ENCODE peak calls at places on chromosomes 12 and 14, in ten cellular contexts. U, V, H, N, S, C, D, F, O and M are unnamed samples.

GRCh38 chr12:67911293-67911637 is 78.0 kb upstream of the IFNG-AS1 start:
- DNase-seq in N (peak), V (peak), U (no peak), S (no peak), H (peak), D (no peak), C (no peak), O (peak), F (no peak), M (no peak)

GRCh38 chr12:17950898-17951297 is 139.1 kb downstream of the RERGL start:
- DNase-seq in U (no peak), H (no peak), O (no peak), V (no peak), F (no peak), N (no peak), D (no peak), S (no peak), C (no peak), M (no peak)

GRCh38 chr14:22713631-22713950 is 52.9 kb upstream of the OXA1L start:
- DNase-seq in H (no peak), U (no peak), S (no peak), F (no peak), C (no peak), O (no peak), N (no peak), V (no peak), D (no peak), M (no peak)

GRCh38 chr12:127115468-127116035 is 1151.4 kb upstream of the TMEM132C start:
- DNase-seq in D (no peak), C (no peak), S (no peak), H (no peak), F (no peak), O (no peak), U (no peak), V (no peak), N (no peak), M (no peak)

GRCh38 chr12:108852674-108853073 is 4.7 kb downstream of the SSH1 start:
- DNase-seq in U (no peak), V (no peak), O (peak), C (no peak), N (peak), S (no peak), F (no peak), H (peak), D (no peak), M (no peak)

GRCh38 chr14:24310666-24311604 is at the start of gene LTB4R:
- DNase-seq in D (peak), C (peak), U (no peak), O (peak), V (peak), F (peak), S (no peak), H (peak), N (peak), M (peak)

GRCh38 chr12:25337916-25338315 is 87.2 kb upstream of the KRAS start:
- DNase-seq in V (no peak), N (no peak), S (no peak), D (no peak), O (no peak), F (no peak), C (no peak), U (no peak), H (no peak), M (no peak)

GRCh38 chr14:42222924-42223471 is 616.3 kb downstream of the LRFN5 start:
- DNase-seq in S (no peak), O (peak), U (no peak), F (no peak), H (peak), D (peak), C (no peak), V (peak), N (peak), M (peak)

GRCh38 chr14:22598896-22599244 is 770 bp downstream of the ABHD4 start:
- DNase-seq in N (peak), F (peak), H (peak), C (no peak), U (no peak), D (peak), V (no peak), O (no peak), S (peak), M (peak)

DNA sequence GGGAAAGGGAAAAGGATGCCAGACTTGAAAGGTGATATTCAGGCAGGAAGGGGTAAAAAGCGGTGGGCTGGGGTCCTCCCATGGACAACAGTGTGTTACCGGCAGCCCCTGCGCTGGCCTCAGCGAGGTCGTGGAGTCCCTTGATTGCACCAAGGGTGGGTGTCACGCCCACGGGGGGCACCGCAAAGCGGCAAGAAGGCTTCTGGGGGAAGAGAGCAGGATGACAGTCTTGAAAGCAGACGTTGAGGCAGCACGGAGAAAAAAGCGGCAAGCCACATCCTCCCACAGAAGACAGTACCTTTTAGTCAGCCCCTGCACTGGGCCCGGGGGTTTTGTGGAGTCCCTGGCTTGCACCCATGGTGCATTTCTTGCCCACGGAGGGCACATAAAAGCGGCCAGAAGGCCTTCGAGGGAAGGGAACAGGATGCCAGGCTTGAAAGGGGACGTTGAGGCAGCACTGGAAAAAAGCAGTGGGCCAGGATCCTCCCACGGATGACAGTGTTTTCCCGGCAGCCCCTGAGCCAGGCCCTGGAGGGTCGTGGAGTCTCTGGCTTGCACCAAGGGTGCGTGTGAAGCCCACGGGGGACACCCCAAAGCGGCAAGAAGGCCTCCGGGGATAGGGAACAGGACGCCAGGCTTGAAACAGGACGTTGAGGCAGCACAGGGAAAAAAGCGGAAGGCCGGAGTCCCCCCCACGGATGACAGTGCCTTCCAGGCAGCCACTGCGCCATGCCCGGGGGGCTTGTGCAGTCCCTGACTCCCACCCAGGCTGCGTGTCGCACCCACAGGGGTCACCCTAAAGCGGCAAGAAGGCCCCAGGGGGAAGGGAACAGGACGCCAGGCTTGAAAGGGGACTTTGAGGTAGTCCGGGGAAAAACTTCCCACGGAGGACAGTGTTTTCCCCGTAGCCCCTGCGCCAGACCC is 162.2 kb upstream of the ALG10B start:
- DNase-seq in F (no peak), N (no peak), U (no peak), H (no peak), O (no peak), C (no peak), S (no peak), V (no peak), D (no peak), M (no peak)
- H3K4me3 ChIP-seq in F (no peak), N (no peak), U (no peak), H (no peak), O (no peak), C (no peak), S (no peak), V (no peak), D (no peak), M (no peak)

GRCh38 chr12:92977326-92977725 is 48.2 kb upstream of the EEA1 start:
- DNase-seq in N (no peak), O (no peak), H (peak), U (no peak), V (no peak), F (no peak), C (no peak), D (no peak), S (no peak), M (no peak)

GRCh38 chr12:92968201-92968813 is 39.2 kb upstream of the EEA1 start:
- DNase-seq in N (no peak), C (no peak), H (no peak), S (no peak), D (no peak), F (no peak), U (no peak), O (no peak), V (no peak), M (no peak)

GRCh38 chr12:92974759-92975158 is 45.7 kb upstream of the EEA1 start:
- DNase-seq in O (no peak), H (no peak), V (no peak), C (no peak), D (no peak), S (no peak), N (no peak), U (no peak), F (no peak), M (no peak)

GRCh38 chr12:92973614-92974013 is 44.5 kb upstream of the EEA1 start:
- DNase-seq in U (no peak), O (no peak), V (no peak), D (peak), S (no peak), H (peak), F (no peak), C (no peak), N (peak), M (no peak)

DNA sequence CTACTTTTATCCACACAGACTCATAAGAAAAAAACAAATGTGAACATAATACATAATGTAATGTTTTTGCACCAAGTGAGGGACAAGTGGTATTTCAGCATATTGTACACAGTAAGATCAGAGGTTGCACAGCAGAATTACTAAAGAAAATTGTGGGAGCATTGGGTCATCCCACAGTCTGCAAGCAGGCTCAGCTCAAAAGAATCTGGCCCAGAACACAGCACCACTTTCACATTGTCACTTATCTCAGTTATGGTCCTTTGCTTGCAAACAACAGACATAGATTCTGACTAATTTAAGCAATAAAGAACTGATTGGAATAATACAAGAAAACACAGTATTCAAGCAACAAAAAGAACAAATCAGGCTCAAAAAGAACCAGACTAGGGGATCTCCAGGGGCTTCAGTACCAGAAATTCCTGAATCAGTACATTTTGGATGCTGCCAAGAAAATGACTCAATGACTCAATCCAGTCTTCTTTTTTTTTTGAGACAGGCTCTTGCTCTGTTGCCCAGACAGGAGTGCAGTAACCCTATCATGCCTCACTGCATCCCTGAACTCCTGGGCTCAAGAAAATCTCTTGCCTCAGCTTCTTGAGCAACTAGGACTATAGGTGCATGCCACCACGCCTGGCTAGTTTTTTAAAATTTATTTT is 42.9 kb upstream of the EEA1 start:
- DNase-seq in O (no peak), N (peak), U (no peak), H (peak), D (peak), C (no peak), V (no peak), F (no peak), S (no peak), M (no peak)
- H3K4me3 ChIP-seq in O (no peak), N (no peak), U (no peak), H (no peak), D (no peak), C (no peak), V (no peak), F (no peak), S (no peak), M (no peak)

GRCh38 chr12:120447992-120448391 is 1.7 kb downstream of the GATC start:
- DNase-seq in U (no peak), N (no peak), S (no peak), C (no peak), D (no peak), V (no peak), O (no peak), H (no peak), F (no peak), M (no peak)
- H3K4me3 ChIP-seq in U (no peak), N (no peak), S (no peak), C (no peak), D (no peak), V (no peak), O (no peak), H (no peak), F (no peak), M (no peak)

GRCh38 chr12:50024227-50024626 is 1.1 kb downstream of the RACGAP1 start:
- DNase-seq in V (no peak), F (no peak), N (no peak), U (no peak), S (no peak), O (no peak), C (no peak), D (no peak), H (no peak), M (no peak)
- H3K4me3 ChIP-seq in V (peak), F (no peak), N (peak), U (peak), S (peak), O (peak), C (no peak), D (peak), H (no peak), M (peak)

DNA sequence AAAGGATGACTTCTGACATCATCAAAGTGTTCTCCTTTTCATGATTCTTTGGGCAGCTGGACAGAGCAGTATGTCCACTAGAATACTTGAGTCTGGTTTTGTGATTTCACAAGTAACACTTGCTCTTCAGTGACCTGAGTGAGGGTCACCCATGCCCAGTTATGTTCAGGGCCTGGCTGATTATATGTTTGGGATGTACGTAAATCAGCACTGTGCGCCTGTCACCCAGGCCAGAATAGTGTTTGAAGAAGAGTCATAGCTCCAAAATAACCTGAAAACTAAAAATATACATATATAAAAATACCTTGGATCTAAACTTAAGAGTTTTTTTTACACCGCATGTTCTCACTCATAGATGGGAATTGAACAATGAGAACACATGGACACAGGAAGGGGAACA is 3.8 kb downstream of the BICD1 start:
- DNase-seq in N (no peak), D (no peak), V (no peak), S (no peak), H (no peak), F (no peak), U (no peak), O (no peak), C (peak), M (no peak)
- H3K4me3 ChIP-seq in N (no peak), D (no peak), V (no peak), S (no peak), H (no peak), F (no peak), U (no peak), O (no peak), C (no peak), M (no peak)

GRCh38 chr12:122886851-122887816 is 8.8 kb downstream of the VPS37B start:
- DNase-seq in V (no peak), H (no peak), F (no peak), S (peak), O (no peak), C (peak), D (no peak), N (no peak), U (peak), M (peak)

GRCh38 chr12:122887817-122888212 is 8.1 kb downstream of the VPS37B start:
- DNase-seq in C (no peak), D (no peak), O (no peak), S (no peak), U (no peak), F (no peak), V (no peak), N (no peak), H (no peak), M (no peak)

GRCh38 chr12:122884091-122884826 is 11.7 kb downstream of the VPS37B start:
- DNase-seq in N (no peak), O (no peak), U (no peak), D (no peak), S (no peak), H (no peak), F (no peak), V (no peak), C (peak), M (no peak)

GRCh38 chr12:122884860-122885259 is 11.1 kb downstream of the VPS37B start:
- DNase-seq in C (no peak), U (no peak), V (no peak), N (no peak), O (no peak), F (no peak), D (no peak), H (no peak), S (no peak), M (no peak)

DNA sequence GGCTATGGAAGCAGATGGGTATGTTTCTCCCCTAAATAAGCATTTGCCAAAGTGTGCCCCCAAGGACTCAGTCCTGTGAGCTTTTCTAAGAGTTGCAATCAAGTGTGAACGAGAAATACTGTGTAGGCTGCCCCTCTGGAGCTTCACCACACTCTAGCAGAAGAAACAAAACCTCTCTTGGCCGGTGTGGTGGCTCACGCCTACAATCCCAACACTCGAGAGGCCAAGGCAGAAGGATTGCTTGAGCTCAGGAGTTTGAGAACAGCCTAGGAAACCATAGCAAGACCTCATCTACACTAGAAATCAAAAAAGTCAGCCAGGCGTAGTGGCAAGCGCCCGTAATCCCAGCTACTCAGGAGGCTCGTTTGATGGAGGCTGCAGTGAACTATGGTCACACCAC is 9.8 kb downstream of the VPS37B start:
- DNase-seq in U (no peak), F (no peak), N (no peak), S (no peak), O (no peak), C (peak), D (no peak), V (no peak), H (no peak), M (no peak)
- H3K4me3 ChIP-seq in U (peak), F (no peak), N (no peak), S (no peak), O (no peak), C (no peak), D (no peak), V (no peak), H (no peak), M (no peak)

GRCh38 chr12:92208613-92209121 is 63.0 kb upstream of the BTG1 start:
- DNase-seq in F (no peak), V (no peak), H (peak), O (peak), C (no peak), D (peak), S (peak), U (peak), N (peak), M (peak)
- H3K4me3 ChIP-seq in F (no peak), V (no peak), H (no peak), O (no peak), C (no peak), D (no peak), S (peak), U (peak), N (no peak), M (peak)

GRCh38 chr12:65171073-65171472 is 1.7 kb downstream of the LEMD3 start:
- DNase-seq in V (no peak), C (no peak), O (no peak), D (no peak), H (no peak), N (peak), U (no peak), F (no peak), S (no peak), M (no peak)
- H3K4me3 ChIP-seq in V (peak), C (peak), O (peak), D (peak), H (peak), N (peak), U (peak), F (peak), S (peak), M (peak)

DNA sequence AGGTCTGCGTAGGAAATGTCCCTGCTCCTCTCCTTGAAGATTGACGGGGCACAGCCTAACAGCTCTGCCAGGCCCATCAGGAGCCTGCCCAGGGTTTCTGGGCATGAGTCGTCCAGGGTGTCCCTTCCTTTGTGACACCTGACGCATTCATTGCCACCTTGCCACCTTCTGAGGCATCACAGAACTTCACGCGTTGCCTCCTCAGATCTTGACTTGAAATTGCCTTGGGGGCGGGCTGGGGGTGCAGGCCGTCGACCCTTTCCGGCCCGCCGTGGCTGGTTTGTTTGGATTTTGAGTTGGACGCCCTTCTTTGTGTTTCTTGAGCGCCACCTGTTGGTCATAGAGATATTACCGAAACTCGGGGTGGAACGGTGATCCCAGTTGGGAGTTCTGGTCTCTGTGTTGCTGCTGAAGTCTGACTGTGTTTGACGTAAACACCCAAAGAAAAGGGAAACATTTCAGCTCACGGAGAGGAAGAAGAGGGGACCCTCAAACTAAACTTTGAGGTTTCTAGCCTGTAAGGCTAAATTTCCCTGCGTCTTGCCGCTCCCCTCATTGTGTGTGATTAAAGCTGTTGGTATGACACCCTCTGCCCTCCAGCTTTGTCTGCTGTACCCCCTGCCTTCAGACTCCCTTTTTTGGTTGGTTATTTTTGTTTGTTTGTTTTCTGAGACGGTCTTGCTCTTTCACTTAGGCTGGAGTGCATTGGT is 44.6 kb downstream of the MLXIP start:
- DNase-seq in C (peak), U (no peak), F (peak), S (peak), V (peak), D (peak), H (peak), O (peak), N (peak), M (no peak)
- H3K4me3 ChIP-seq in C (no peak), U (no peak), F (no peak), S (no peak), V (peak), D (no peak), H (no peak), O (peak), N (no peak), M (no peak)

DNA sequence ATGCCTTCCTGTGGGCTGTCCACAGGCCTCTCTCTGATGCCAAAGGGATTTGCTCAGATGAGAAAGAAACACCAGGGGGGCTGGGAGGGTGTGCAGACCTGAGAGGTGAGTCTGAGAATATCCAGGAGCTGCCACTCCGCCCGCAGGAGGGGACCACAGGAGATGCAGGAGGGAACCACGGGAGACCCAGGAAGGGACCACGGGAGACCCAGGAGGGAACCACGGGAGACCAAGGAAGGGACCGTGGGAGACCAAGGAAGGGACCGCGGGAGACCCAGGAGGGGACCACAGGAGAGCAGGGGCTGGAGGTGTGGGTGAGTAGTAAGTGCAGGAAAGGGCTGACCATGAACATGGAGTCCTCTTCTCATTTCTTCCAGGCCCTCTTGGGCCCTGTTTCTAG is 74.6 kb upstream of the SFSWAP start:
- DNase-seq in O (no peak), D (no peak), S (no peak), F (no peak), H (no peak), V (no peak), N (no peak), C (peak), U (no peak), M (no peak)
- H3K4me3 ChIP-seq in O (no peak), D (no peak), S (no peak), F (no peak), H (no peak), V (no peak), N (no peak), C (no peak), U (no peak), M (no peak)